ENCODE peak calls at places on chromosomes 3 and 15, in ten cellular contexts. C is GM23338, V is HCT116, S is HL-60, P is transverse colon, T is stomach, D is H1, M is SK-N-SH, G is K562, E is prostate gland. N is an unnamed sample.

GRCh38 chr3:13626396-13626795 is 77.5 kb downstream of the FBLN2 start:
- DNase-seq in C (no peak), V (no peak), S (no peak), P (no peak), T (no peak), D (no peak), M (no peak), G (peak), E (no peak), N (no peak)

GRCh38 chr15:46280753-46281521 is 646.1 kb downstream of the SQOR start:
- DNase-seq in C (peak), V (no peak), S (no peak), P (no peak), T (peak), D (no peak), M (peak), G (no peak), E (peak), N (no peak)

GRCh38 chr3:82376883-82377282 is 615.4 kb upstream of the GBE1 start:
- DNase-seq in C (peak), V (peak), S (no peak), P (no peak), T (no peak), D (no peak), M (no peak), G (no peak), E (no peak), N (no peak)

GRCh38 chr3:63067999-63068645 is 192.9 kb upstream of the CADPS start:
- DNase-seq in C (peak), V (no peak), S (no peak), P (no peak), T (no peak), D (peak), M (no peak), G (peak), E (no peak), N (no peak)

GRCh38 chr3:142027713-142028112 is 121.6 kb downstream of the TFDP2 start:
- DNase-seq in C (peak), V (no peak), S (no peak), P (peak), T (no peak), D (no peak), M (peak), G (no peak), E (peak), N (no peak)

GRCh38 chr15:38128389-38128788 is 124.2 kb upstream of the SPRED1 start:
- DNase-seq in C (no peak), V (no peak), S (no peak), P (no peak), T (no peak), D (no peak), M (no peak), G (no peak), E (no peak), N (no peak)

GRCh38 chr3:181105636-181106035 is 116.1 kb upstream of the DNAJC19 start:
- DNase-seq in C (no peak), V (no peak), S (no peak), P (no peak), T (no peak), D (no peak), M (peak), G (no peak), E (no peak), N (no peak)

GRCh38 chr3:62562017-62562416 is 188.7 kb upstream of the FEZF2 start:
- DNase-seq in C (no peak), V (no peak), S (no peak), P (no peak), T (no peak), D (no peak), M (no peak), G (no peak), E (no peak), N (no peak)

GRCh38 chr3:114829786-114830185 is 317.3 kb downstream of the ZBTB20 start:
- DNase-seq in C (no peak), V (no peak), S (no peak), P (no peak), T (no peak), D (no peak), M (no peak), G (no peak), E (no peak), N (no peak)

GRCh38 chr3:178231645-178232044 is 304.6 kb upstream of the KCNMB2 start:
- DNase-seq in C (no peak), V (no peak), S (no peak), P (no peak), T (no peak), D (no peak), M (no peak), G (no peak), E (no peak), N (no peak)

GRCh38 chr15:42984534-42985034 is 64.0 kb upstream of the TTBK2 start:
- DNase-seq in C (no peak), V (no peak), S (no peak), P (no peak), T (no peak), D (no peak), M (peak), G (no peak), E (no peak), N (no peak)

GRCh38 chr3:120569224-120569915 is 26.8 kb upstream of the NDUFB4 start:
- DNase-seq in C (no peak), V (no peak), S (no peak), P (no peak), T (no peak), D (no peak), M (no peak), G (no peak), E (no peak), N (no peak)

GRCh38 chr15:48447657-48448056 is 116.4 kb downstream of the DUT start:
- DNase-seq in C (no peak), V (no peak), S (no peak), P (no peak), T (no peak), D (no peak), M (no peak), G (no peak), E (no peak), N (no peak)

GRCh38 chr3:122105626-122106025 is 50.5 kb downstream of the CD86 start:
- DNase-seq in C (no peak), V (no peak), S (no peak), P (no peak), T (no peak), D (no peak), M (no peak), G (no peak), E (no peak), N (no peak)

GRCh38 chr3:133547432-133548041 is 25.9 kb upstream of the CDV3 start:
- DNase-seq in C (peak), V (no peak), S (no peak), P (no peak), T (peak), D (no peak), M (no peak), G (no peak), E (no peak), N (no peak)

GRCh38 chr3:66393486-66394260 is 107.1 kb downstream of the LRIG1 start:
- DNase-seq in C (no peak), V (no peak), S (no peak), P (no peak), T (no peak), D (no peak), M (no peak), G (no peak), E (no peak), N (no peak)

GRCh38 chr15:85477730-85478129 is 97.3 kb downstream of the AKAP13 start:
- DNase-seq in C (no peak), V (no peak), S (peak), P (no peak), T (no peak), D (no peak), M (no peak), G (no peak), E (no peak), N (no peak)

GRCh38 chr3:127786358-127787070 is 35.8 kb downstream of the MGLL start:
- DNase-seq in C (no peak), V (no peak), S (no peak), P (peak), T (peak), D (no peak), M (peak), G (no peak), E (peak), N (no peak)

GRCh38 chr3:101453966-101454365 is 59.0 kb downstream of the SENP7 start:
- DNase-seq in C (no peak), V (no peak), S (no peak), P (no peak), T (no peak), D (no peak), M (no peak), G (no peak), E (no peak), N (no peak)

DNA sequence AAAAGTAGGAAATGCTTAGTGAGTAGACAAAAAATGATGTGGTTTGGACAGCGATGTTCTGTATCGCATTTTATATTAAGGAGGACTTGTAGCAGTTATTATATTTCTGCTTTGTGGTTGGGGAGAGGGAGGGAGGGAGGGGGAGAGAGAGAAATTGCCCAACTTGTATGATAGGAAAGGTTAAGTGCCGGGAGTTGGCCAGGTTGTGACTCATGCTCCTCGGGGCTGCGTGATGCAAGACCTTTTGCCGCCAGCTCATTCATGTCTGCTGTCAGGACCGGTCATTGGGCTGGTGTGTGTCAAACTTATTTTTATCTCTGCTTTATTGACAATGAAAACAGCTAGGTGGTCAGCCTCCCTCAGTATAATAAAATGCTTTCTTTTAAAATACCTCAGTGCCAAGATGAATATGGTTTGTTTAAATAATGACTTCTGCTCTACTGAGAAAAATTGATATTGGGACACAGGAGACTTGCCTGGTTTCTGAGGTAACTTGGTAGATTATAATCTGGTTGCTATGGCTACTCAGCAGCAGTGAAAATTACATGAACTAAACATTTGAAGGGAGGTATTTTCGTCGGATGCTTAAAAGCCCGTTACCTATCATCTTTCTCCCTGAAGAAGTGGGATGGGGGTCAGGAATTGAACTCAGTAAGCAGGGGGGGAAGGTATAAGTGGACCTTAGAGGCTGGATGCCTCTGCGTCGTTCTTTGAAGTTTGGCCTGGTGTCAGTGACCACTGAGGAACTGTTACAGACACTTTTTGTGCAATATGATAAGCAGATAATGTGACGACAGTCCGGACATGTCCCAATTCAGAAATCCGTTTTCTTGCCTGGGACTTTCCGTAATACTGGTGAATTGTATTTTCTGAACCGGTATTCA is 90.7 kb downstream of the FNDC3B start:
- DNase-seq in C (no peak), V (peak), S (peak), P (peak), T (peak), D (no peak), M (peak), G (peak), E (peak), N (peak)
- TF ChIP-seq POLR2AphosphoS5 in C (no peak), V (peak), S (peak), P (peak), T (peak), D (no peak), M (peak), G (peak), E (peak), N (peak)

DNA sequence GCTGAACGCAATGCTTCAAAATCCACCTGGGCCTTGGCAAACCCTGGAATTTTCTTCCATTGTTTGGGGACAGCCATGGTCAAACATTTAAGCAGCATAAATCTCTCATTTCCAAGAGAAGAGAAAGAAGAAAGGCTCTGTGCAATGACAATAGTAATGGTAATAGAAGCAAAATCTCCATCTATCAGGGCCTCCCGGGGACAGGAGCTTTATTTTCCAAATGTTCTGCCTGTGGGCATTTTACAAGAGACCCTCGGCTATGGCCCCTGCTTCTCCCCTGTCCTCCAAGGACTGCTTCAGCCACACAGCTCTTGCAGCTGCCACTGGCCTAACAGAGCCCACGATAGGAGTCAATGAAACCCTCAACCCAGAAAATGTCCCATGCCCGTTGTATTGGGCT is 12.7 kb upstream of the FAM240A start:
- DNase-seq in C (peak), V (no peak), S (no peak), P (no peak), T (no peak), D (no peak), M (no peak), G (no peak), E (no peak), N (no peak)
- H3K27ac ChIP-seq in C (peak), V (no peak), S (no peak), P (no peak), T (no peak), D (peak), M (no peak), G (no peak), E (no peak), N (no peak)

DNA sequence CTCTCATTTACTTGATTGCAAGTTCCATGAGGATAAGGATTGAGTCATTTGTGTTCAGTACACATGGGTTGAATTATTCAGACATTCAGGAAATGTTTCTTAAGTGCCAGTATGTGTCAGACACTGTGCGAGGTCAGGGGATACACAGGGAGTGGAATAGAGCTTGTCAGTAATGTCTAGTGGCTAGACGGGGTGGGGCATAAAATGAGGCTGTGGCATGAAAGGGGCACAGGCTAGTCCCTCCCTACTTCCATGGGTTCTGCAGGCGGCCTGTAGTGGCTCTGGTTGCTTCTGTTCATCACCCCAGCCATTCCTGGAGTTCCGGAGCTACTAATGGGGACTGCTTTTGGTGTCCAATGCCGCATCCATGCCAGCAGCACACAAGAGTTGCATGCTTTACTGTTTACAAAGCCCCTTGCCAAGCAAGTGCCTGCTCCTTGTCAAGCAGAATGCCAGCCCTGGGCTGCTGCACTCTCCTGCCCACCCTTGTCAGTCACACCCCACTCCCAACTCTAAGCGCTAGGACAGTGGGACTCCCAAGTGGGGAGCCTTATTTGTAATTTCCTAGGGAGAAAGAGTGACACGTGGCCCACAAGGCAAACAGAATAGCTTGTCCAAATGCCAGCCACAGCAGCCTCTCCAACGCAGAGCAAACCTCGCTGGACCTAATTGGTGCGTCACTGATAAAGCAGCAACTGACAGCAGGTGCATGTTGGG is 70.8 kb downstream of the RAB11A start:
- DNase-seq in C (no peak), V (no peak), S (no peak), P (no peak), T (peak), D (no peak), M (no peak), G (no peak), E (no peak), N (no peak)
- TF ChIP-seq POLR2AphosphoS5 in C (no peak), V (no peak), S (no peak), P (no peak), T (no peak), D (no peak), M (peak), G (no peak), E (no peak), N (no peak)

GRCh38 chr3:54826255-54826691 is 101.6 kb downstream of the LRTM1 start:
- DNase-seq in C (no peak), V (no peak), S (no peak), P (no peak), T (no peak), D (no peak), M (no peak), G (no peak), E (no peak), N (no peak)
- H3K27ac ChIP-seq in C (no peak), V (no peak), S (no peak), P (no peak), T (no peak), D (no peak), M (no peak), G (no peak), E (no peak), N (no peak)

DNA sequence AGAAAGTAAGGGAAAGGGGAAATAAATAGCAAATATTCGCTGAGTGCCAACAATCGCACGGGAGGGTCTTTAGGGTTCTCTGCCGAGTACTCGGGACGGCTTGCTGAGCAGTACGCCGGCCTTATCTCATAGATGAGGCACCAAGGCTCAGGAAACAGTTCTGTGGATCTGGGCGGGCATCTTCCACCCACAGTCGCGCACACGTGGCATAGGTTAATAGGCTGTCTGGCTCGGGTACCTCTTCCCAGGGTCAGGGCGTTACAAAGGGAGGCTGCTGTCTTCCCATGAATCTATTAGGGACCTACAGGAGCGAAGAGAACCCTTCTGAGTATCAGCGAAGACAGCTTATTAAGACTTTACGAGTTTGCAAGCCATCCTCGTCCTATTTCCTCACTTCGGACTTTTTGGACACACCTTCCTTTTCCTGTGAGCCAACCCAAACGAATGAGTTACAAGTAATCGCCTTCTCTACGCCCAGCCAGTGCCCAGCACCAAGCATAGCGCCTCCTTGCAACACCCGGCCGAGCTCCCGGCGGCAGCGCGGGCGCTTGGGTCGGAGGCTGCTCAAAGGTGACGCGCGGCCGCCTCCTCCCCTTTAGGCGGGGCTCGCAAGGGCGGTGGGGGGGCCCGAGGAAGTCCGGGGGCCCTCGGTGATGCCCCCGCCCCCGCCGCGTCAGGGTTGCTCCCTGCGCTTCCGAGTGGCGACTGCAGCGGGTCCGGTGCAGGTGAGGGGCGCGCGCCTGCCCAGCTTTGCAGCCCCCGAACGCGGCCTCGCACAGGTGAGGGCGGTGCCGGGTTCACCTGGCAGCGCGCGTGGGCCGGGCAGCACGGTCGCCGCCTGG is at the start of gene MCTP2:
- DNase-seq in C (peak), V (peak), S (peak), P (peak), T (peak), D (peak), M (peak), G (no peak), E (peak), N (no peak)
- TF ChIP-seq POLR2AphosphoS5 in C (peak), V (peak), S (peak), P (peak), T (no peak), D (no peak), M (no peak), G (no peak), E (peak), N (no peak)

DNA sequence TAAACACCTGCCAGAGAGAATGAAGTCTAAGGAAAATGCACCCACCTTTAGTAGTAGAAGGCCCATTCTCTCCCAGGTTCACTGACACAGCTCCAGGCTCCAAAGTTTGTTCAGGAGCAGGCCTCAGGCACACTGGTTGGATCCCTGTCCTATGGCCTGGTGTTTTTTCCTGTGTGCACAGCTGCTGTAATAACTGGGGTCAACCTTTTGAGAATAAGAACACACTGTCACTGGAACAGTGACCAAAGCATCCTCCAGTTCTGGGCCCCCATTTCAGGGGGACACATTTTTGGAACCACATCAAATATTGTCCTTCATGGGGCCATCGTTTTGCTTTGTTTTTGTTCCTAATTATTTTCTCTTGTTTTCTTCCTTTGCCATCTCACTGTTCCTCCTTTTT is 95.8 kb downstream of the ARNT2 start:
- DNase-seq in C (no peak), V (no peak), S (no peak), P (no peak), T (no peak), D (peak), M (no peak), G (no peak), E (no peak), N (no peak)
- H3K27ac ChIP-seq in C (no peak), V (no peak), S (no peak), P (no peak), T (no peak), D (no peak), M (no peak), G (no peak), E (no peak), N (no peak)

DNA sequence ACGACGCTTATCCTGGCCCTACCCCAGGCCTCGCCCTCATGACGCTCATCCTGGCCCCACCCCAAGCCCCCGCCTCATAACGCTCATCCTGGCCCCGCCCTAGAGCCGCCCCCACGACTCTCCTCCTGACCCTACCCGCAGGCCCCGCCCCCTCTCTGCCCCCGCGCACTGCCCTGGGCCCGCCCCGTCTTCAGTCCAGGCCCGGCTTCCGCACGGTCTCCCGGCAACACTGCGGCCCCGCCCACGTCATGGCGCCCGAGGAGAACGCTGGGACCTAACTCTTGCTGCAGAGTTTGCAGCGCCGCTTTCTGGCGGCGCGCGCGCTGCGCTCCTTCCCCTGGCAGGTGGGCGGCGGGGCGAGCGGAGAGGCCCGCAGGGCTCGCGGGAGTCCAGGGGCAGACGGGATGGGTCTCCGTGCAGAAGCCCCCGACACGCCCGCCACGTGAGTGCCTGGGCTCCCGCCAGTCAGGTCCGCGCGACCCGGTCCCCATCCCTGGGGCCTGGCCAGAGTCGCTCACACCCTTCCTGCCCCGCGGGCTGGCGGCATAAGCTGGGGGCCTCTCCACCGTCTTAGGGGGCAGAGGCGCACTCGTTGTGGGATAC is 52.5 kb upstream of the ROPN1B start:
- DNase-seq in C (peak), V (peak), S (peak), P (peak), T (peak), D (peak), M (peak), G (peak), E (peak), N (peak)
- TF ChIP-seq POLR2AphosphoS5 in C (peak), V (peak), S (peak), P (no peak), T (no peak), D (peak), M (no peak), G (no peak), E (no peak), N (peak)

N was measured in Panc1.